ENCODE peak calls at places on chromosomes 6 and 20, in seven cellular contexts. One of them, this sample, is unnamed.

GRCh38 chr6:19851273-19852089 is 14.3 kb downstream of the ID4 start:
- DNase-seq in lower lobe of right lung: no peak
- DNase-seq in neuronal stem cell: peak; percentile 59
- DNase-seq in GM23248: peak; percentile 84
- DNase-seq in neural progenitor cell: peak; percentile 82
- DNase-seq in naive thymus-derived CD4-positive, alpha-beta T cell: no peak
- DNase-seq in heart right ventricle: no peak
- DNase-seq in this sample: no peak

GRCh38 chr20:25071722-25072121 is 10.2 kb downstream of the VSX1 start:
- DNase-seq in lower lobe of right lung: no peak
- DNase-seq in neuronal stem cell: no peak
- DNase-seq in heart right ventricle: no peak
- DNase-seq in naive thymus-derived CD4-positive, alpha-beta T cell: no peak
- DNase-seq in GM23248: no peak
- DNase-seq in neural progenitor cell: no peak
- DNase-seq in this sample: no peak

GRCh38 chr6:9397981-9398559 is 962.7 kb upstream of the SLC35B3 start:
- DNase-seq in lower lobe of right lung: peak; percentile 48
- DNase-seq in neuronal stem cell: no peak
- DNase-seq in GM23248: no peak
- DNase-seq in naive thymus-derived CD4-positive, alpha-beta T cell: no peak
- DNase-seq in heart right ventricle: peak; percentile 40
- DNase-seq in neural progenitor cell: no peak
- DNase-seq in this sample: no peak

GRCh38 chr6:56759521-56759920 is 116.8 kb upstream of the DST start:
- DNase-seq in neuronal stem cell: peak; percentile 67
- DNase-seq in GM23248: no peak
- DNase-seq in neural progenitor cell: peak; percentile 89
- DNase-seq in lower lobe of right lung: no peak
- DNase-seq in naive thymus-derived CD4-positive, alpha-beta T cell: no peak
- DNase-seq in heart right ventricle: no peak
- DNase-seq in this sample: no peak

GRCh38 chr6:121809211-121809610 is 373.8 kb downstream of the GJA1 start:
- DNase-seq in neural progenitor cell: no peak
- DNase-seq in heart right ventricle: no peak
- DNase-seq in naive thymus-derived CD4-positive, alpha-beta T cell: no peak
- DNase-seq in neuronal stem cell: no peak
- DNase-seq in GM23248: peak; percentile 25
- DNase-seq in lower lobe of right lung: no peak
- DNase-seq in this sample: no peak

GRCh38 chr6:134534708-134535149 is 216.8 kb upstream of the SGK1 start:
- DNase-seq in neural progenitor cell: no peak
- DNase-seq in heart right ventricle: no peak
- DNase-seq in neuronal stem cell: no peak
- DNase-seq in naive thymus-derived CD4-positive, alpha-beta T cell: peak; percentile 52
- DNase-seq in GM23248: peak; percentile 74
- DNase-seq in lower lobe of right lung: no peak
- DNase-seq in this sample: no peak

GRCh38 chr6:83273596-83273995 is 80.4 kb downstream of the RWDD2A start:
- DNase-seq in neuronal stem cell: no peak
- DNase-seq in heart right ventricle: no peak
- DNase-seq in lower lobe of right lung: no peak
- DNase-seq in neural progenitor cell: no peak
- DNase-seq in naive thymus-derived CD4-positive, alpha-beta T cell: no peak
- DNase-seq in GM23248: no peak
- DNase-seq in this sample: no peak

GRCh38 chr20:9052136-9052535 is 16.8 kb upstream of the PLCB4 start:
- DNase-seq in GM23248: no peak
- DNase-seq in heart right ventricle: no peak
- DNase-seq in neural progenitor cell: no peak
- DNase-seq in naive thymus-derived CD4-positive, alpha-beta T cell: no peak
- DNase-seq in neuronal stem cell: no peak
- DNase-seq in lower lobe of right lung: no peak
- DNase-seq in this sample: no peak

GRCh38 chr6:81326856-81327561 is 425.5 kb downstream of the TENT5A start:
- DNase-seq in heart right ventricle: no peak
- DNase-seq in naive thymus-derived CD4-positive, alpha-beta T cell: no peak
- DNase-seq in GM23248: peak; percentile 71
- DNase-seq in neural progenitor cell: no peak
- DNase-seq in neuronal stem cell: no peak
- DNase-seq in lower lobe of right lung: no peak
- DNase-seq in this sample: no peak

GRCh38 chr6:31070711-31071197 is 41.6 kb downstream of the C6orf15 start:
- DNase-seq in naive thymus-derived CD4-positive, alpha-beta T cell: no peak
- DNase-seq in neuronal stem cell: peak; percentile 59
- DNase-seq in GM23248: peak; percentile 89
- DNase-seq in heart right ventricle: no peak
- DNase-seq in neural progenitor cell: peak; percentile 89
- DNase-seq in lower lobe of right lung: no peak
- DNase-seq in this sample: no peak

GRCh38 chr20:49993301-49993751 is 10.5 kb downstream of the SNAI1 start:
- DNase-seq in neural progenitor cell: no peak
- DNase-seq in neuronal stem cell: no peak
- DNase-seq in naive thymus-derived CD4-positive, alpha-beta T cell: no peak
- DNase-seq in heart right ventricle: no peak
- DNase-seq in GM23248: no peak
- DNase-seq in lower lobe of right lung: no peak
- DNase-seq in this sample: no peak

GRCh38 chr6:108175592-108176279 is 9.9 kb downstream of the NR2E1 start:
- DNase-seq in GM23248: no peak
- DNase-seq in heart right ventricle: no peak
- DNase-seq in neuronal stem cell: no peak
- DNase-seq in lower lobe of right lung: no peak
- DNase-seq in naive thymus-derived CD4-positive, alpha-beta T cell: no peak
- DNase-seq in neural progenitor cell: peak; percentile 74
- DNase-seq in this sample: no peak

GRCh38 chr6:100376103-100376502 is 88.6 kb downstream of the SIM1 start:
- DNase-seq in heart right ventricle: no peak
- DNase-seq in GM23248: no peak
- DNase-seq in neural progenitor cell: peak; percentile 15
- DNase-seq in naive thymus-derived CD4-positive, alpha-beta T cell: no peak
- DNase-seq in lower lobe of right lung: no peak
- DNase-seq in neuronal stem cell: no peak
- DNase-seq in this sample: no peak

GRCh38 chr6:1059596-1059995 is 252.3 kb upstream of the FOXQ1 start:
- DNase-seq in neural progenitor cell: no peak
- DNase-seq in neuronal stem cell: no peak
- DNase-seq in lower lobe of right lung: no peak
- DNase-seq in GM23248: no peak
- DNase-seq in heart right ventricle: no peak
- DNase-seq in naive thymus-derived CD4-positive, alpha-beta T cell: no peak
- DNase-seq in this sample: no peak

GRCh38 chr6:12174878-12175277 is 115.3 kb upstream of the EDN1 start:
- DNase-seq in neuronal stem cell: no peak
- DNase-seq in heart right ventricle: no peak
- DNase-seq in naive thymus-derived CD4-positive, alpha-beta T cell: no peak
- DNase-seq in GM23248: peak; percentile 58
- DNase-seq in lower lobe of right lung: no peak
- DNase-seq in neural progenitor cell: no peak
- DNase-seq in this sample: no peak

GRCh38 chr6:97175806-97176205 is 107.2 kb downstream of the MMS22L start:
- DNase-seq in neural progenitor cell: no peak
- DNase-seq in heart right ventricle: no peak
- DNase-seq in GM23248: no peak
- DNase-seq in neuronal stem cell: no peak
- DNase-seq in naive thymus-derived CD4-positive, alpha-beta T cell: no peak
- DNase-seq in lower lobe of right lung: no peak
- DNase-seq in this sample: no peak

GRCh38 chr6:153103256-153103655 is 27.8 kb downstream of the RGS17 start:
- DNase-seq in lower lobe of right lung: no peak
- DNase-seq in neural progenitor cell: no peak
- DNase-seq in naive thymus-derived CD4-positive, alpha-beta T cell: no peak
- DNase-seq in GM23248: no peak
- DNase-seq in neuronal stem cell: no peak
- DNase-seq in heart right ventricle: peak; percentile 20
- DNase-seq in this sample: no peak
- H3K4me3 ChIP-seq in lower lobe of right lung: no peak overlapping the region
- H3K4me3 ChIP-seq in neural progenitor cell: no peak overlapping the region
- H3K4me3 ChIP-seq in naive thymus-derived CD4-positive, alpha-beta T cell: no peak overlapping the region
- H3K4me3 ChIP-seq in GM23248: no peak overlapping the region
- H3K4me3 ChIP-seq in neuronal stem cell: no peak overlapping the region
- H3K4me3 ChIP-seq in heart right ventricle: no peak overlapping the region
- H3K4me3 ChIP-seq in this sample: no peak overlapping the region

GRCh38 chr6:45679631-45680030 is 301.9 kb upstream of the SUPT3H start:
- DNase-seq in lower lobe of right lung: no peak
- DNase-seq in naive thymus-derived CD4-positive, alpha-beta T cell: no peak
- DNase-seq in neuronal stem cell: no peak
- DNase-seq in heart right ventricle: no peak
- DNase-seq in neural progenitor cell: no peak
- DNase-seq in GM23248: no peak
- DNase-seq in this sample: no peak

GRCh38 chr6:45676376-45676775 is 298.6 kb upstream of the SUPT3H start:
- DNase-seq in lower lobe of right lung: no peak
- DNase-seq in GM23248: no peak
- DNase-seq in neuronal stem cell: no peak
- DNase-seq in naive thymus-derived CD4-positive, alpha-beta T cell: no peak
- DNase-seq in neural progenitor cell: no peak
- DNase-seq in heart right ventricle: no peak
- DNase-seq in this sample: no peak

GRCh38 chr6:45679163-45679562 is 301.4 kb upstream of the SUPT3H start:
- DNase-seq in neural progenitor cell: no peak
- DNase-seq in naive thymus-derived CD4-positive, alpha-beta T cell: no peak
- DNase-seq in heart right ventricle: no peak
- DNase-seq in lower lobe of right lung: no peak
- DNase-seq in GM23248: no peak
- DNase-seq in neuronal stem cell: no peak
- DNase-seq in this sample: no peak

GRCh38 chr6:45677381-45677992 is 299.8 kb upstream of the SUPT3H start:
- DNase-seq in heart right ventricle: peak; percentile 21
- DNase-seq in neural progenitor cell: no peak
- DNase-seq in lower lobe of right lung: no peak
- DNase-seq in neuronal stem cell: no peak
- DNase-seq in GM23248: no peak
- DNase-seq in naive thymus-derived CD4-positive, alpha-beta T cell: peak; percentile 68
- DNase-seq in this sample: peak; percentile 60

DNA sequence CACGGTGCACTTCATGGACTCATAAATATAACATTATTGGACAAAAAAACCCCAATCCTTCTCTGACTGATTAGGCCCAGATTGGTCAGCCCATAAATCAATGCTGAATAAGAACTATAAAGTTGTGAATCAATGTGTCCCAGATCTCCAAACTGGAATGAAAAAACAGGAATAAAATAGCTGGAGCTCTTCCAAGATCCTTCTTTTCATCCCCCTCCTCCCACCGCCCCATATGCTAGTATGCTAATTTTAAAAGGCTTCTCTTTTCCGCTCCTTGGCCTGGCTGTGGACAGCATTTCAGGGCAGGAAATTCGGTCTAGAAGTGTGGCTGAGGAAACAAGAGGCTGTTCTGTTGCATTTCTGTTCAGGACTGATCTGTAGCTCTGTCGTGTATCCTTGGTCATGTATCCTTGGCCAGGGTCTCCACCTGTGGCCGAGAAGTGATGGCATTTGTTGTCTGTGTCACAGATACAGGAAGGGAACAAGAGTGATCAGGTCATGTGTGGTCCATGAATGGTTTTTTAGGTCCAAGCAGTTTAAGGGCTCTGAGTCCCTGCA is 300.4 kb upstream of the SUPT3H start:
- DNase-seq in lower lobe of right lung: no peak
- DNase-seq in GM23248: no peak
- DNase-seq in heart right ventricle: no peak
- DNase-seq in neural progenitor cell: no peak
- DNase-seq in neuronal stem cell: no peak
- DNase-seq in naive thymus-derived CD4-positive, alpha-beta T cell: no peak
- DNase-seq in this sample: no peak
- H3K27ac ChIP-seq in lower lobe of right lung: no peak overlapping the region
- H3K27ac ChIP-seq in GM23248: no peak overlapping the region
- H3K27ac ChIP-seq in heart right ventricle: no peak overlapping the region
- H3K27ac ChIP-seq in neural progenitor cell: no peak overlapping the region
- H3K27ac ChIP-seq in neuronal stem cell: no peak overlapping the region
- H3K27ac ChIP-seq in naive thymus-derived CD4-positive, alpha-beta T cell: no peak overlapping the region
- H3K27ac ChIP-seq in this sample: no peak overlapping the region

DNA sequence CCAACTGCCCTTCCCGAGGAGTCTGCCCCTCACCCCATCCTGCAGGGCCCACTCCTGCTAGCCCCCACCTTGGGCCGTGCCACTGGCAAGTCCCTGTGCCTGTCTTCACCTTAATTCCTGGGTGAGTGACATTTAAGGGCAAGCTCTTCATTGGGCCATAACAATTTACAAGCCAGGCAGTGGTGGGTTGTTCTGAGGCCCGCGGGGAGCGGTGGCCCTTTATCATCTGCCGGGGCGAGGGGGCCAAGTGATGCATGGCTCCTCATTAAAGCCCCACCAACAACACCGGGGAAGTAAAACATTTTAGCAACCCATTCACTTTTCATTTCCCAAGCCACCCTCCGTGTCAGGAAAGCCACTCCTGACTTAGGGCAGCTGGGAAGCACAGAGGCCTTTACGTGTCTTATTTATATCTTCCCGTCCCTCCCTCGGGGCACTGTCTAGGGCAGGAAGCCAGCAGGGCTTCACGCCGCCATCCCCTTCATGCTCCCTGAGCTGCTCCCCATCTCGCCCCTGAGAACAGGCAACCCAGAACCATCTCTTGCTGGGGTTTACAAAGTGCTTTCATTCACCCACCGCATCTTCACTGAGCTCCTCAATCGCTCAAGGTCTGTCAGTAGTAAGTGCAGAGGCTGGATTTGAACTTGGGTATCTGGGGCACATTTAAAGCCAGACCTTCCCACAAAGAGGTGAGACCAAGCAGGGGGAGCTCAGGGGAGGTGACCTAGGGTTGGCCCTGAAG is 55.5 kb upstream of the CCDC167 start:
- DNase-seq in heart right ventricle: no peak
- DNase-seq in GM23248: no peak
- DNase-seq in neuronal stem cell: no peak
- DNase-seq in neural progenitor cell: no peak
- DNase-seq in lower lobe of right lung: no peak
- DNase-seq in naive thymus-derived CD4-positive, alpha-beta T cell: no peak
- DNase-seq in this sample: no peak
- H3K4me1 ChIP-seq in heart right ventricle: no peaks in the 10 kb centered on the region
- H3K4me1 ChIP-seq in GM23248: peaks cover 24% of the 10 kb centered on the region
- H3K4me1 ChIP-seq in neuronal stem cell: peaks cover 45% of the 10 kb centered on the region
- H3K4me1 ChIP-seq in neural progenitor cell: peaks cover 56% of the 10 kb centered on the region
- H3K4me1 ChIP-seq in lower lobe of right lung: no peaks in the 10 kb centered on the region
- H3K4me1 ChIP-seq in naive thymus-derived CD4-positive, alpha-beta T cell: peaks cover 19% of the 10 kb centered on the region
- H3K4me1 ChIP-seq in this sample: no peaks in the 10 kb centered on the region

GRCh38 chr6:26258199-26258977 is 106.6 kb upstream of the BTN3A2 start:
- DNase-seq in neuronal stem cell: no peak
- DNase-seq in GM23248: no peak
- DNase-seq in heart right ventricle: no peak
- DNase-seq in neural progenitor cell: peak; percentile 39
- DNase-seq in naive thymus-derived CD4-positive, alpha-beta T cell: no peak
- DNase-seq in lower lobe of right lung: no peak
- DNase-seq in this sample: peak; percentile 27

GRCh38 chr6:26254666-26255176 is 110.3 kb upstream of the BTN3A2 start:
- DNase-seq in heart right ventricle: no peak
- DNase-seq in neuronal stem cell: no peak
- DNase-seq in naive thymus-derived CD4-positive, alpha-beta T cell: no peak
- DNase-seq in neural progenitor cell: no peak
- DNase-seq in lower lobe of right lung: no peak
- DNase-seq in GM23248: no peak
- DNase-seq in this sample: no peak

GRCh38 chr6:26260110-26260637 is 104.8 kb upstream of the BTN3A2 start:
- DNase-seq in lower lobe of right lung: no peak
- DNase-seq in neural progenitor cell: no peak
- DNase-seq in neuronal stem cell: no peak
- DNase-seq in naive thymus-derived CD4-positive, alpha-beta T cell: no peak
- DNase-seq in GM23248: no peak
- DNase-seq in heart right ventricle: no peak
- DNase-seq in this sample: no peak

GRCh38 chr6:26260791-26261484 is 104.1 kb upstream of the BTN3A2 start:
- DNase-seq in heart right ventricle: no peak
- DNase-seq in neuronal stem cell: no peak
- DNase-seq in neural progenitor cell: no peak
- DNase-seq in lower lobe of right lung: no peak
- DNase-seq in GM23248: no peak
- DNase-seq in naive thymus-derived CD4-positive, alpha-beta T cell: no peak
- DNase-seq in this sample: no peak

GRCh38 chr6:26257272-26257671 is 107.7 kb upstream of the BTN3A2 start:
- DNase-seq in neuronal stem cell: no peak
- DNase-seq in neural progenitor cell: no peak
- DNase-seq in GM23248: no peak
- DNase-seq in heart right ventricle: no peak
- DNase-seq in naive thymus-derived CD4-positive, alpha-beta T cell: no peak
- DNase-seq in lower lobe of right lung: no peak
- DNase-seq in this sample: no peak
- H3K4me3 ChIP-seq in neuronal stem cell: no peak overlapping the region
- H3K4me3 ChIP-seq in neural progenitor cell: no peak overlapping the region
- H3K4me3 ChIP-seq in GM23248: no peak overlapping the region
- H3K4me3 ChIP-seq in heart right ventricle: no peak overlapping the region
- H3K4me3 ChIP-seq in naive thymus-derived CD4-positive, alpha-beta T cell: no peak overlapping the region
- H3K4me3 ChIP-seq in lower lobe of right lung: no peak overlapping the region
- H3K4me3 ChIP-seq in this sample: no peak overlapping the region

This sample was measured in CD4-positive, CD25-positive, alpha-beta regulatory T cell.